ENCODE peak calls at places on chromosomes 4 and X, in ten cellular contexts. G is nephron progenitor cell; S is naive thymus-derived CD8-positive, alpha-beta T cell; P is activated T-cell treated with anti-CD3 and anti-CD28 coated beads for 1 hour; D is endothelial cell; R is SW 1271; Z is CD4-positive, alpha-beta T cell; T is NCI-H1105; A is DMS 273 treated with DMSO at 0.1 percent for 48 hours; W is lower leg skin. U is an unnamed sample.

GRCh38 chrX:78123190-78123589 is 16.3 kb downstream of the TAF9B start:
- DNase-seq in G (no peak), S (no peak), P (no peak), D (no peak), R (no peak), Z (no peak), T (no peak), A (no peak), W (no peak), U (no peak)

GRCh38 chrX:43703211-43703791 is 47.2 kb downstream of the MAOA start:
- DNase-seq in G (no peak), S (no peak), P (no peak), D (no peak), R (peak; percentile 73), Z (no peak), T (no peak), A (no peak), W (no peak), U (no peak)

GRCh38 chr4:150694438-150694837 is 112.5 kb downstream of the MAB21L2 start:
- DNase-seq in G (no peak), S (no peak), P (no peak), D (no peak), R (no peak), Z (no peak), T (no peak), A (no peak), W (no peak), U (no peak)

GRCh38 chr4:54872246-54872645 is 214.5 kb downstream of the KIT start:
- DNase-seq in G (no peak), S (no peak), P (no peak), D (no peak), R (no peak), Z (no peak), T (no peak), A (no peak), W (no peak), U (no peak)

GRCh38 chrX:30504309-30504708 is 73.3 kb downstream of the TASL start:
- DNase-seq in G (no peak), S (no peak), P (no peak), D (no peak), R (peak; percentile 21), Z (no peak), T (peak; percentile 5), A (peak; percentile 4), W (no peak), U (peak; percentile 3)

GRCh38 chr4:165947019-165947418 is 74.0 kb downstream of the TLL1 start:
- DNase-seq in G (no peak), S (no peak), P (no peak), D (no peak), R (no peak), Z (no peak), T (no peak), A (no peak), W (no peak), U (no peak)

GRCh38 chr4:158042591-158043030 is 130.2 kb downstream of the GASK1B start:
- DNase-seq in G (no peak), S (no peak), P (no peak), D (no peak), R (no peak), Z (no peak), T (no peak), A (no peak), W (no peak), U (no peak)

GRCh38 chr4:63728480-63729177 is 680.6 kb downstream of the TECRL start:
- DNase-seq in G (peak; percentile 13), S (no peak), P (no peak), D (peak; percentile 18), R (no peak), Z (no peak), T (no peak), A (no peak), W (no peak), U (no peak)

GRCh38 chr4:67996127-67996526 is 32.8 kb upstream of the TMPRSS11A start:
- DNase-seq in G (no peak), S (no peak), P (no peak), D (no peak), R (no peak), Z (no peak), T (no peak), A (no peak), W (no peak), U (no peak)

GRCh38 chrX:22950278-22951266 is 49.2 kb upstream of the DDX53 start:
- DNase-seq in G (no peak), S (no peak), P (no peak), D (no peak), R (peak; percentile 38), Z (no peak), T (no peak), A (no peak), W (peak; percentile 13), U (peak; percentile 21)

GRCh38 chrX:13131511-13132137 is 87.2 kb upstream of the FAM9C start:
- DNase-seq in G (no peak), S (peak; percentile 1), P (no peak), D (no peak), R (no peak), Z (no peak), T (no peak), A (no peak), W (no peak), U (no peak)

GRCh38 chr4:184399505-184399893 is 74.9 kb downstream of the IRF2 start:
- DNase-seq in G (no peak), S (no peak), P (no peak), D (no peak), R (no peak), Z (no peak), T (no peak), A (no peak), W (no peak), U (no peak)

GRCh38 chrX:19679787-19680186 is 164.5 kb upstream of the MAP3K15 start:
- DNase-seq in G (no peak), S (no peak), P (no peak), D (no peak), R (no peak), Z (no peak), T (no peak), A (no peak), W (no peak), U (no peak)

GRCh38 chrX:69093960-69094935 is 71.0 kb downstream of the PJA1 start:
- DNase-seq in G (peak; percentile 46), S (peak; percentile 20), P (no peak), D (peak; percentile 43), R (peak; percentile 5), Z (peak; percentile 3), T (peak; percentile 41), A (peak; percentile 20), W (peak; percentile 19), U (peak; percentile 64)

GRCh38 chr4:123676550-123677229 is 280.1 kb downstream of the SPRY1 start:
- DNase-seq in G (no peak), S (no peak), P (no peak), D (no peak), R (no peak), Z (no peak), T (peak; percentile 52), A (no peak), W (no peak), U (no peak)

GRCh38 chrX:42776195-42776594 is 1.8 kb downstream of the PPP1R2C start:
- DNase-seq in G (no peak), S (no peak), P (no peak), D (no peak), R (no peak), Z (no peak), T (no peak), A (no peak), W (no peak), U (no peak)

GRCh38 chrX:40095588-40096394 is 2.0 kb downstream of the BCOR start:
- DNase-seq in G (no peak), S (peak; percentile 39), P (no peak), D (no peak), R (no peak), Z (no peak), T (no peak), A (no peak), W (no peak), U (no peak)

GRCh38 chr4:26325191-26325590 is 4.4 kb downstream of the RBPJ start:
- DNase-seq in G (no peak), S (no peak), P (no peak), D (no peak), R (peak; percentile 54), Z (no peak), T (no peak), A (no peak), W (no peak), U (no peak)

GRCh38 chr4:137674066-137674465 is 141.8 kb upstream of the PCDH18 start:
- DNase-seq in G (no peak), S (no peak), P (no peak), D (no peak), R (no peak), Z (no peak), T (no peak), A (no peak), W (no peak), U (no peak)

GRCh38 chrX:41906515-41907165 is 16.7 kb downstream of the CASK start:
- DNase-seq in G (no peak), S (no peak), P (no peak), D (no peak), R (no peak), Z (no peak), T (no peak), A (no peak), W (no peak), U (no peak)

GRCh38 chrX:35416783-35417182 is 381.4 kb upstream of the MAGEB16 start:
- DNase-seq in G (no peak), S (no peak), P (no peak), D (no peak), R (no peak), Z (no peak), T (no peak), A (no peak), W (no peak), U (no peak)

GRCh38 chr4:23539969-23540368 is 349.9 kb downstream of the PPARGC1A start:
- DNase-seq in G (no peak), S (no peak), P (no peak), D (no peak), R (no peak), Z (no peak), T (no peak), A (no peak), W (no peak), U (no peak)

GRCh38 chrX:130165181-130165702 is 399 bp downstream of the AIFM1 start:
- DNase-seq in G (no peak), S (no peak), P (no peak), D (no peak), R (no peak), Z (no peak), T (no peak), A (no peak), W (peak; percentile 39), U (peak; percentile 25)

GRCh38 chr4:37383579-37384229 is 139.2 kb downstream of the NWD2 start:
- DNase-seq in G (peak; percentile 37), S (peak; percentile 3), P (no peak), D (peak; percentile 52), R (peak; percentile 38), Z (no peak), T (peak; percentile 2), A (no peak), W (no peak), U (peak; percentile 43)

U was measured in K562.